ENCODE peak calls at places on chromosomes 5 and 9, in ten cellular contexts. One of them, this sample, is unnamed.

GRCh38 chr5:156218364-156219158 is 108.4 kb upstream of the SGCD start:
- DNase-seq in tibial artery: no peak
- DNase-seq in lower leg skin: no peak
- DNase-seq in GM23338: no peak
- DNase-seq in cardiac fibroblast: no peak
- DNase-seq in cardiac muscle cell: no peak
- DNase-seq in kidney: no peak
- DNase-seq in foreskin fibroblast: no peak
- DNase-seq in astrocyte: no peak
- DNase-seq in WERI-Rb-1: no peak
- DNase-seq in this sample: no peak

GRCh38 chr9:15909297-15909696 is 356.5 kb downstream of the CCDC171 start:
- DNase-seq in tibial artery: peak
- DNase-seq in lower leg skin: peak
- DNase-seq in GM23338: no peak
- DNase-seq in cardiac fibroblast: peak
- DNase-seq in cardiac muscle cell: peak
- DNase-seq in kidney: no peak
- DNase-seq in foreskin fibroblast: peak
- DNase-seq in astrocyte: peak
- DNase-seq in WERI-Rb-1: no peak
- DNase-seq in this sample: peak

GRCh38 chr9:134575103-134575816 is 66.3 kb upstream of the COL5A1 start:
- DNase-seq in tibial artery: no peak
- DNase-seq in lower leg skin: peak
- DNase-seq in GM23338: no peak
- DNase-seq in cardiac fibroblast: no peak
- DNase-seq in cardiac muscle cell: no peak
- DNase-seq in kidney: peak
- DNase-seq in foreskin fibroblast: no peak
- DNase-seq in astrocyte: no peak
- DNase-seq in WERI-Rb-1: no peak
- DNase-seq in this sample: no peak

GRCh38 chr5:31854625-31855526 is 215.9 kb downstream of the PDZD2 start:
- DNase-seq in tibial artery: no peak
- DNase-seq in lower leg skin: peak
- DNase-seq in GM23338: peak
- DNase-seq in cardiac fibroblast: peak
- DNase-seq in cardiac muscle cell: peak
- DNase-seq in kidney: peak
- DNase-seq in foreskin fibroblast: peak
- DNase-seq in astrocyte: peak
- DNase-seq in WERI-Rb-1: peak
- DNase-seq in this sample: peak

GRCh38 chr5:124634820-124635323 is 111.6 kb downstream of the ZNF608 start:
- DNase-seq in tibial artery: no peak
- DNase-seq in lower leg skin: no peak
- DNase-seq in GM23338: no peak
- DNase-seq in cardiac fibroblast: peak
- DNase-seq in cardiac muscle cell: no peak
- DNase-seq in kidney: no peak
- DNase-seq in foreskin fibroblast: peak
- DNase-seq in astrocyte: peak
- DNase-seq in WERI-Rb-1: no peak
- DNase-seq in this sample: no peak

GRCh38 chr5:151757233-151758140 is 944 bp downstream of the ATOX1 start:
- DNase-seq in tibial artery: no peak
- DNase-seq in lower leg skin: peak
- DNase-seq in GM23338: peak
- DNase-seq in cardiac fibroblast: no peak
- DNase-seq in cardiac muscle cell: no peak
- DNase-seq in kidney: no peak
- DNase-seq in foreskin fibroblast: peak
- DNase-seq in astrocyte: no peak
- DNase-seq in WERI-Rb-1: peak
- DNase-seq in this sample: peak

GRCh38 chr5:113117543-113118110 is 141.0 kb downstream of the DCP2 start:
- DNase-seq in tibial artery: no peak
- DNase-seq in lower leg skin: no peak
- DNase-seq in GM23338: no peak
- DNase-seq in cardiac fibroblast: no peak
- DNase-seq in cardiac muscle cell: no peak
- DNase-seq in kidney: no peak
- DNase-seq in foreskin fibroblast: no peak
- DNase-seq in astrocyte: no peak
- DNase-seq in WERI-Rb-1: no peak
- DNase-seq in this sample: no peak

GRCh38 chr9:686381-686813 is 155.1 kb upstream of the DMRT1 start:
- DNase-seq in tibial artery: peak
- DNase-seq in lower leg skin: peak
- DNase-seq in GM23338: no peak
- DNase-seq in cardiac fibroblast: peak
- DNase-seq in cardiac muscle cell: peak
- DNase-seq in kidney: no peak
- DNase-seq in foreskin fibroblast: peak
- DNase-seq in astrocyte: peak
- DNase-seq in WERI-Rb-1: no peak
- DNase-seq in this sample: no peak

GRCh38 chr5:32254987-32255900 is 57.5 kb downstream of the MTMR12 start:
- DNase-seq in tibial artery: no peak
- DNase-seq in lower leg skin: peak
- DNase-seq in GM23338: no peak
- DNase-seq in cardiac fibroblast: no peak
- DNase-seq in cardiac muscle cell: peak
- DNase-seq in kidney: no peak
- DNase-seq in foreskin fibroblast: peak
- DNase-seq in astrocyte: no peak
- DNase-seq in WERI-Rb-1: peak
- DNase-seq in this sample: no peak

GRCh38 chr5:148107608-148108007 is 43.8 kb downstream of the SPINK5 start:
- DNase-seq in tibial artery: no peak
- DNase-seq in lower leg skin: no peak
- DNase-seq in GM23338: peak
- DNase-seq in cardiac fibroblast: no peak
- DNase-seq in cardiac muscle cell: no peak
- DNase-seq in kidney: no peak
- DNase-seq in foreskin fibroblast: no peak
- DNase-seq in astrocyte: no peak
- DNase-seq in WERI-Rb-1: no peak
- DNase-seq in this sample: no peak

GRCh38 chr5:178839319-178839704 is 20.4 kb upstream of the ZNF354B start:
- DNase-seq in tibial artery: no peak
- DNase-seq in lower leg skin: peak
- DNase-seq in GM23338: peak
- DNase-seq in cardiac fibroblast: peak
- DNase-seq in cardiac muscle cell: peak
- DNase-seq in kidney: peak
- DNase-seq in foreskin fibroblast: no peak
- DNase-seq in astrocyte: no peak
- DNase-seq in WERI-Rb-1: peak
- DNase-seq in this sample: peak

GRCh38 chr5:148542812-148543211 is 111.5 kb downstream of the HTR4 start:
- DNase-seq in tibial artery: no peak
- DNase-seq in lower leg skin: no peak
- DNase-seq in GM23338: no peak
- DNase-seq in cardiac fibroblast: peak
- DNase-seq in cardiac muscle cell: peak
- DNase-seq in kidney: no peak
- DNase-seq in foreskin fibroblast: peak
- DNase-seq in astrocyte: peak
- DNase-seq in WERI-Rb-1: no peak
- DNase-seq in this sample: peak

GRCh38 chr9:137477778-137478612 is 18.9 kb upstream of the NSMF start:
- DNase-seq in tibial artery: no peak
- DNase-seq in lower leg skin: no peak
- DNase-seq in GM23338: no peak
- DNase-seq in cardiac fibroblast: no peak
- DNase-seq in cardiac muscle cell: no peak
- DNase-seq in kidney: peak
- DNase-seq in foreskin fibroblast: no peak
- DNase-seq in astrocyte: no peak
- DNase-seq in WERI-Rb-1: no peak
- DNase-seq in this sample: no peak

GRCh38 chr5:74679968-74680367 is 5.1 kb upstream of the HEXB start:
- DNase-seq in tibial artery: no peak
- DNase-seq in lower leg skin: no peak
- DNase-seq in GM23338: no peak
- DNase-seq in cardiac fibroblast: peak
- DNase-seq in cardiac muscle cell: no peak
- DNase-seq in kidney: no peak
- DNase-seq in foreskin fibroblast: peak
- DNase-seq in astrocyte: peak
- DNase-seq in WERI-Rb-1: no peak
- DNase-seq in this sample: peak

GRCh38 chr9:130846487-130847305 is 11.6 kb downstream of the ABL1 start:
- DNase-seq in tibial artery: peak
- DNase-seq in lower leg skin: no peak
- DNase-seq in GM23338: no peak
- DNase-seq in cardiac fibroblast: peak
- DNase-seq in cardiac muscle cell: peak
- DNase-seq in kidney: peak
- DNase-seq in foreskin fibroblast: peak
- DNase-seq in astrocyte: peak
- DNase-seq in WERI-Rb-1: no peak
- DNase-seq in this sample: peak

GRCh38 chr9:98064623-98065392 is 8.3 kb downstream of the NANS start:
- DNase-seq in tibial artery: no peak
- DNase-seq in lower leg skin: no peak
- DNase-seq in GM23338: no peak
- DNase-seq in cardiac fibroblast: peak
- DNase-seq in cardiac muscle cell: peak
- DNase-seq in kidney: no peak
- DNase-seq in foreskin fibroblast: no peak
- DNase-seq in astrocyte: no peak
- DNase-seq in WERI-Rb-1: no peak
- DNase-seq in this sample: peak

DNA sequence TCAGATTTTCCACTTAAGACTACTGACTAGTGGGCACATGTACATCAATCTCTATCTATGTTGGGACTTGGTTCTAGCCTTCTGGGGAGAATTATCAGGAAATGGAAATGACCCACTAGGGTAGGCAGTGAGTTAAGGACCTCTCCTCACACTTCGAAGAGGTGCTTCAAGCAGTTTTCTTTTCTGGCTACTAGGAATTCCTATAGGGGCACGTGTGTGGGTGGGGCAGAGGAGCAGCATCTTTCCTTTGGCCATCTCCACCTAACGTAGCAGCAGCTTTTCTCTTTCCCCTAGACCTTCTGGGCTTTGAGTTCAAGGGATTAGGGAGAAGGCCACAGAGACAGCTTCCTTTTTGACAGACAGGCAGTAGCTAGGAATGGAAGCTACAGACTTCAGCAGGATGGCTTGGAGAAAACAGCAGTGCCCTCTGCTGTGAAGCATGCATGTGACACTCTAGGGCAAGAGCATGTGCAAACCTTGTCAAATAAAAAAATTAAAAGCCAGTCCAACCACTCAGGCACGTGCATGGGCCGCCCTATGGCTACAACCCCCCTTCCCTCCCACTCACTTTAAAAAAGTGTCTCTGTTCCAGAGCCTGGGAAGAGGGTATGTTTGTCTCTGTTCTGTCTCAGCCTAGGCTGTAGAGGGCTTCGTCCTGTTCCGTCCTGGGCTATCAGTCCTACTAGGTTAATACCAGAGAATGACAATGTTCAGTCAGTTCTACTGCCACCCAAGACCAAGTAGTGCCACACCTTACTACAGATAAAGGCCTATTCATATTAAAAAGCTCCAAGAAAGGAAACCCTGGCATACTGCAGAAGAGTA is 8.7 kb upstream of the GFRA3 start:
- DNase-seq in tibial artery: peak
- DNase-seq in lower leg skin: peak
- DNase-seq in GM23338: peak
- DNase-seq in cardiac fibroblast: peak
- DNase-seq in cardiac muscle cell: peak
- DNase-seq in kidney: no peak
- DNase-seq in foreskin fibroblast: peak
- DNase-seq in astrocyte: peak
- DNase-seq in WERI-Rb-1: peak
- DNase-seq in this sample: peak
- TF ChIP-seq CTCF in tibial artery: peak
- TF ChIP-seq CTCF in lower leg skin: no peak
- TF ChIP-seq CTCF in GM23338: peak
- TF ChIP-seq CTCF in cardiac fibroblast: peak
- TF ChIP-seq CTCF in cardiac muscle cell: peak
- TF ChIP-seq CTCF in kidney: peak
- TF ChIP-seq CTCF in foreskin fibroblast: peak
- TF ChIP-seq CTCF in astrocyte: peak
- TF ChIP-seq CTCF in WERI-Rb-1: peak
- TF ChIP-seq CTCF in this sample: peak

GRCh38 chr5:56852228-56853000 is 37.1 kb downstream of the MAP3K1 start:
- DNase-seq in tibial artery: no peak
- DNase-seq in lower leg skin: no peak
- DNase-seq in GM23338: no peak
- DNase-seq in cardiac fibroblast: peak
- DNase-seq in cardiac muscle cell: peak
- DNase-seq in kidney: no peak
- DNase-seq in foreskin fibroblast: no peak
- DNase-seq in astrocyte: peak
- DNase-seq in WERI-Rb-1: no peak
- DNase-seq in this sample: peak
- H3K4me3 ChIP-seq in tibial artery: no peak
- H3K4me3 ChIP-seq in lower leg skin: no peak
- H3K4me3 ChIP-seq in GM23338: no peak
- H3K4me3 ChIP-seq in cardiac fibroblast: no peak
- H3K4me3 ChIP-seq in cardiac muscle cell: no peak
- H3K4me3 ChIP-seq in kidney: peak
- H3K4me3 ChIP-seq in foreskin fibroblast: no peak
- H3K4me3 ChIP-seq in astrocyte: no peak
- H3K4me3 ChIP-seq in WERI-Rb-1: no peak
- H3K4me3 ChIP-seq in this sample: no peak

DNA sequence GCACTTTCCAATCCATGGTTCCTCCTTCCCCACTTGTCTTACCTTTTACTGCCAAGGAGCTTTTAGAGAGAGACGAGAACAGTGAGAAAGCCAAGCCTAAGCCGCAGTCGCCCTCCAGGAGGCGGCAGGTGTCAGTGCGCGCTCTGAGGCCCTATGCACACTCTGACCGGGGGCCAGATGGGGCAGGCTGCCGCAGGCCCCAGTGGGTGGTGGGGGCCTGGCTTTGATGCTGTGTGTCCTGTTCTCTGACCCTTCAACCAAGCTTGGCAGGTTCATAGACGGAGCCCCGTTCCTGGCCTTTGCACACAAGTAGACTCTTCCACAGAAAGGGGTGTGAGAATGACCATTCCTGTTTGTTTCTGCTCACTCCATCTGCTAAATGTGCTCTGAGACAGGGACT is 77.3 kb downstream of the WNK2 start:
- DNase-seq in tibial artery: no peak
- DNase-seq in lower leg skin: no peak
- DNase-seq in GM23338: peak
- DNase-seq in cardiac fibroblast: no peak
- DNase-seq in cardiac muscle cell: no peak
- DNase-seq in kidney: no peak
- DNase-seq in foreskin fibroblast: no peak
- DNase-seq in astrocyte: no peak
- DNase-seq in WERI-Rb-1: peak
- DNase-seq in this sample: no peak
- TF ChIP-seq CTCF in tibial artery: no peak
- TF ChIP-seq CTCF in lower leg skin: no peak
- TF ChIP-seq CTCF in GM23338: peak
- TF ChIP-seq CTCF in cardiac fibroblast: no peak
- TF ChIP-seq CTCF in cardiac muscle cell: no peak
- TF ChIP-seq CTCF in kidney: no peak
- TF ChIP-seq CTCF in foreskin fibroblast: no peak
- TF ChIP-seq CTCF in astrocyte: no peak
- TF ChIP-seq CTCF in WERI-Rb-1: peak
- TF ChIP-seq CTCF in this sample: no peak

GRCh38 chr9:21570643-21571275 is 88.6 kb upstream of the IFNE start:
- DNase-seq in tibial artery: no peak
- DNase-seq in lower leg skin: no peak
- DNase-seq in GM23338: no peak
- DNase-seq in cardiac fibroblast: peak
- DNase-seq in cardiac muscle cell: no peak
- DNase-seq in kidney: no peak
- DNase-seq in foreskin fibroblast: no peak
- DNase-seq in astrocyte: no peak
- DNase-seq in WERI-Rb-1: no peak
- DNase-seq in this sample: no peak
- H3K4me3 ChIP-seq in tibial artery: no peak
- H3K4me3 ChIP-seq in lower leg skin: no peak
- H3K4me3 ChIP-seq in GM23338: no peak
- H3K4me3 ChIP-seq in cardiac fibroblast: no peak
- H3K4me3 ChIP-seq in cardiac muscle cell: no peak
- H3K4me3 ChIP-seq in kidney: no peak
- H3K4me3 ChIP-seq in foreskin fibroblast: no peak
- H3K4me3 ChIP-seq in astrocyte: no peak
- H3K4me3 ChIP-seq in WERI-Rb-1: no peak
- H3K4me3 ChIP-seq in this sample: no peak

This sample was measured in choroid plexus epithelial cell.